ENCODE peak calls at places on chromosomes 16 and 17, in five cellular contexts. B is CD8-positive, alpha-beta memory T cell; O is naive thymus-derived CD8-positive, alpha-beta T cell; L is activated B cell treated with CpG ODN at 0.5 μM for 24 hours; I is fibroblast of pulmonary artery. M is an unnamed sample.

GRCh38 chr17:50149425-50150353 is 788 bp downstream of the PPP1R9B start:
- DNase-seq in B (peak), L (peak), O (peak), I (peak), M (peak)

GRCh38 chr17:48052956-48053757 is 5.0 kb downstream of the NFE2L1 start:
- DNase-seq in O (no peak), I (peak), B (no peak), L (no peak), M (no peak)

GRCh38 chr16:1308036-1308976 is 1.1 kb upstream of the UBE2I start:
- DNase-seq in I (peak), O (no peak), L (no peak), B (no peak), M (no peak)

GRCh38 chr17:81419333-81419885 is 24.2 kb downstream of the BAHCC1 start:
- DNase-seq in L (no peak), I (peak), B (no peak), O (no peak), M (no peak)

GRCh38 chr17:45918241-45918745 is 23.9 kb downstream of the MAPT start:
- DNase-seq in B (no peak), O (no peak), I (no peak), L (no peak), M (no peak)

GRCh38 chr16:740459-740763 is 386 bp downstream of the CIAO3 start:
- DNase-seq in L (no peak), O (no peak), B (no peak), I (no peak), M (no peak)

GRCh38 chr17:42166196-42166763 is 11.5 kb upstream of the RAB5C start:
- DNase-seq in B (no peak), O (no peak), L (no peak), I (no peak), M (no peak)

GRCh38 chr17:60901222-60901621 is 223.6 kb downstream of the BCAS3 start:
- DNase-seq in B (no peak), L (no peak), I (peak), O (no peak), M (no peak)

GRCh38 chr16:1545044-1545736 is 11.7 kb downstream of the TMEM204 start:
- DNase-seq in I (peak), O (no peak), B (no peak), L (no peak), M (no peak)

GRCh38 chr17:69909389-69909788 is 165.6 kb upstream of the KCNJ16 start:
- DNase-seq in B (no peak), I (no peak), O (no peak), L (no peak), M (no peak)

GRCh38 chr16:30893744-30894539 is at the start of gene BCL7C:
- DNase-seq in O (peak), I (peak), L (peak), B (peak), M (peak)

GRCh38 chr17:76772842-76773521 is 35.1 kb downstream of the MFSD11 start:
- DNase-seq in L (no peak), O (peak), B (peak), I (peak), M (peak)

GRCh38 chr17:48882272-48882671 is 10.3 kb upstream of the ATP5MC1 start:
- DNase-seq in B (no peak), I (no peak), L (no peak), O (no peak), M (no peak)

GRCh38 chr16:58128181-58128631 is 975 bp downstream of the CFAP20 start:
- DNase-seq in I (no peak), B (no peak), O (peak), L (no peak), M (no peak)

GRCh38 chr16:48126801-48127644 is 28.8 kb downstream of the ABCC12 start:
- DNase-seq in I (peak), L (no peak), B (no peak), O (no peak), M (no peak)

GRCh38 chr17:336110-337021 is 16.2 kb downstream of the RPH3AL start:
- DNase-seq in L (no peak), B (no peak), I (no peak), O (peak), M (no peak)

GRCh38 chr17:33240397-33240796 is 52.7 kb downstream of the ASIC2 start:
- DNase-seq in I (no peak), O (no peak), B (no peak), L (no peak), M (no peak)

GRCh38 chr16:57178793-57179212 is 7.0 kb downstream of the PSME3IP1 start:
- DNase-seq in O (no peak), I (no peak), L (no peak), B (no peak), M (no peak)

GRCh38 chr16:83615131-83615530 is 192.6 kb upstream of the HSBP1 start:
- DNase-seq in L (no peak), O (no peak), B (no peak), I (no peak), M (no peak)

GRCh38 chr16:67764153-67764552 is 42.2 kb downstream of the RANBP10 start:
- DNase-seq in L (no peak), O (no peak), B (no peak), I (no peak), M (no peak)

GRCh38 chr17:75542728-75543336 is 17.3 kb downstream of the LLGL2 start:
- DNase-seq in I (no peak), L (no peak), B (no peak), O (no peak), M (no peak)

GRCh38 chr16:57471209-57471608 is 8.7 kb downstream of the POLR2C start:
- DNase-seq in B (no peak), L (no peak), O (no peak), I (no peak), M (no peak)

GRCh38 chr17:40551091-40551873 is 14.0 kb downstream of the CCR7 start:
- DNase-seq in L (peak), B (no peak), O (no peak), I (peak), M (no peak)

GRCh38 chr17:27644586-27644985 is 13.6 kb downstream of the LGALS9 start:
- DNase-seq in L (no peak), I (peak), B (no peak), O (no peak), M (no peak)

GRCh38 chr17:56125830-56126819 is 27.1 kb upstream of the ANKFN1 start:
- DNase-seq in I (peak), B (no peak), O (no peak), L (no peak), M (no peak)

GRCh38 chr16:23836404-23837291 is 865 bp downstream of the PRKCB start:
- DNase-seq in L (peak), I (no peak), O (peak), B (peak), M (peak)

GRCh38 chr17:48002208-48002919 is 31.5 kb downstream of the CDK5RAP3 start:
- DNase-seq in L (no peak), B (no peak), I (peak), O (no peak), M (no peak)

GRCh38 chr17:45170976-45171337 is 9.3 kb downstream of the HEXIM2 start:
- DNase-seq in B (no peak), L (no peak), I (peak), O (no peak), M (no peak)

GRCh38 chr17:29148257-29148789 is 31.9 kb downstream of the MYO18A start:
- DNase-seq in O (no peak), B (no peak), I (no peak), L (no peak), M (no peak)

GRCh38 chr17:28900986-28901726 is 1.7 kb downstream of the DHRS13 start:
- DNase-seq in L (no peak), B (no peak), O (no peak), I (no peak), M (no peak)

M was measured in naive thymus-derived CD4-positive, alpha-beta T cell.